ENCODE peak calls at places on chromosomes 7 and 10, in six cellular contexts. E, N, B, M, L and C are unnamed samples.

GRCh38 chr7:1060315-1061080 is 16.2 kb downstream of the GPR146 start:
- DNase-seq in E (no peak), N (no peak), B (peak; percentile 63), M (no peak), L (no peak), C (no peak)

GRCh38 chr7:29255839-29256782 is 61.5 kb downstream of the CHN2 start:
- DNase-seq in E (no peak), N (no peak), B (no peak), M (peak; percentile 65), L (no peak), C (no peak)

GRCh38 chr10:131022369-131022768 is 289.2 kb downstream of the TCERG1L start:
- DNase-seq in E (no peak), N (no peak), B (no peak), M (no peak), L (no peak), C (no peak)

GRCh38 chr10:123135415-123136141 is at the start of gene HMX3:
- DNase-seq in E (peak; percentile 36), N (no peak), B (no peak), M (no peak), L (no peak), C (no peak)

GRCh38 chr7:23449941-23450340 is 20.4 kb downstream of the IGF2BP3 start:
- DNase-seq in E (peak; percentile 73), N (no peak), B (no peak), M (no peak), L (no peak), C (no peak)

GRCh38 chr10:76089626-76090185 is 658.3 kb downstream of the LRMDA start:
- DNase-seq in E (no peak), N (no peak), B (no peak), M (no peak), L (no peak), C (no peak)

GRCh38 chr7:19117081-19117869 is at the start of gene TWIST1:
- DNase-seq in E (no peak), N (no peak), B (no peak), M (peak; percentile 59), L (no peak), C (peak; percentile 86)

GRCh38 chr10:59631882-59632281 is 77.8 kb downstream of the SLC16A9 start:
- DNase-seq in E (no peak), N (no peak), B (no peak), M (no peak), L (no peak), C (no peak)

GRCh38 chr7:95028683-95029082 is 121.3 kb downstream of the PPP1R9A start:
- DNase-seq in E (no peak), N (no peak), B (no peak), M (peak; percentile 44), L (no peak), C (no peak)

GRCh38 chr10:44963772-44964633 is 4.4 kb downstream of the RASSF4 start:
- DNase-seq in E (no peak), N (no peak), B (peak; percentile 95), M (peak; percentile 69), L (peak; percentile 70), C (no peak)

GRCh38 chr7:87316846-87317545 is 28.5 kb upstream of the CROT start:
- DNase-seq in E (no peak), N (no peak), B (no peak), M (no peak), L (no peak), C (peak; percentile 43)

GRCh38 chr10:23912884-23913401 is 296.0 kb upstream of the KIAA1217 start:
- DNase-seq in E (no peak), N (no peak), B (no peak), M (no peak), L (no peak), C (no peak)

GRCh38 chr10:61465807-61466425 is 12.7 kb upstream of the TMEM26 start:
- DNase-seq in E (no peak), N (no peak), B (no peak), M (no peak), L (no peak), C (no peak)

GRCh38 chr7:73703985-73704639 is 15.4 kb downstream of the STX1A start:
- DNase-seq in E (no peak), N (no peak), B (peak; percentile 73), M (no peak), L (no peak), C (peak; percentile 60)

GRCh38 chr10:116769791-116770190 is 27.4 kb upstream of the HSPA12A start:
- DNase-seq in E (no peak), N (no peak), B (no peak), M (no peak), L (no peak), C (peak; percentile 92)

GRCh38 chr7:112987171-112987570 is 99.5 kb downstream of the GPR85 start:
- DNase-seq in E (no peak), N (no peak), B (no peak), M (no peak), L (no peak), C (no peak)

GRCh38 chr7:87513735-87514319 is 38.3 kb upstream of the ABCB4 start:
- DNase-seq in E (no peak), N (no peak), B (no peak), M (no peak), L (no peak), C (no peak)

GRCh38 chr7:106652909-106653308 is 8.0 kb downstream of the CCDC71L start:
- DNase-seq in E (no peak), N (no peak), B (no peak), M (no peak), L (no peak), C (no peak)

GRCh38 chr7:84047085-84047484 is 147.5 kb downstream of the SEMA3A start:
- DNase-seq in E (no peak), N (no peak), B (no peak), M (no peak), L (no peak), C (no peak)

GRCh38 chr7:45359250-45359649 is 201.7 kb downstream of the RAMP3 start:
- DNase-seq in E (no peak), N (no peak), B (no peak), M (no peak), L (no peak), C (no peak)

GRCh38 chr7:8190121-8190895 is 71.7 kb downstream of the ICA1 start:
- DNase-seq in E (peak; percentile 53), N (peak; percentile 67), B (no peak), M (peak; percentile 72), L (no peak), C (peak; percentile 68)

GRCh38 chr10:8183241-8183704 is 128.8 kb downstream of the GATA3 start:
- DNase-seq in E (peak; percentile 1), N (peak; percentile 16), B (no peak), M (peak; percentile 20), L (no peak), C (no peak)

GRCh38 chr10:96370575-96371157 is 11.9 kb upstream of the OPALIN start:
- DNase-seq in E (peak; percentile 44), N (peak; percentile 22), B (no peak), M (peak; percentile 49), L (no peak), C (peak; percentile 39)

GRCh38 chr7:129401228-129401967 is 32.8 kb upstream of the STRIP2 start:
- DNase-seq in E (peak; percentile 86), N (no peak), B (no peak), M (peak; percentile 14), L (no peak), C (no peak)

GRCh38 chr7:6417408-6417807 is 30.3 kb downstream of the DAGLB start:
- DNase-seq in E (no peak), N (no peak), B (no peak), M (no peak), L (no peak), C (no peak)

GRCh38 chr7:400901-401485 is 111.0 kb downstream of the FOXL3 start:
- DNase-seq in E (no peak), N (no peak), B (peak; percentile 32), M (no peak), L (no peak), C (no peak)

GRCh38 chr7:84111842-84112241 is 82.7 kb downstream of the SEMA3A start:
- DNase-seq in E (no peak), N (no peak), B (no peak), M (no peak), L (no peak), C (no peak)

GRCh38 chr7:13420711-13421110 is 568.8 kb downstream of the ETV1 start:
- DNase-seq in E (no peak), N (no peak), B (no peak), M (no peak), L (no peak), C (no peak)

GRCh38 chr10:103660364-103661197 is 167.1 kb downstream of the NEURL1 start:
- DNase-seq in E (peak; percentile 44), N (no peak), B (peak; percentile 72), M (no peak), L (no peak), C (peak; percentile 56)
- H3K27ac ChIP-seq in E (peak overlapping the region; percentile 77), N (peak overlapping the region; percentile 45), B (peak overlapping the region; percentile 86), M (peak overlapping the region; percentile 11), L (peak overlapping the region; percentile 93), C (peak overlapping the region; percentile 88)

DNA sequence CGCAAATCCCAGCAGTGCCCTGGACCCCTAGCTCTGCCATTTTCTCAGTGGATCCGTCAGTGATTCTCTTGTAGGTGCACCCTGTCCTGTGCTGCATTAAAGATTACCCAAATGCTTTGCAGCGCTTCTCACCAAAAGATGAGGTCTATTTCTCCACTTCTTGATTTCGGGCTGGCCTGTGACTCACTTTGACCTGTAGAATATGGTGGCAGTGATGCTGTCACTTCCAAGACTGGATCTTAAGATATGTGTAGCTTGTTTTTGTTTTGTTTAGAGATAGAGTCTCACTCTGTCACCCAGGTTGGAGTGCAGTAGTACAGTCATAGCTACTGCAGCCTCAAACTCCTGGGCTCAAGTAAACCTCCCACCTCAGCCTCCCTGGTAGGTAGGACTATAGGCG is 37.0 kb upstream of the ZMIZ1 start:
- DNase-seq in E (no peak), N (no peak), B (no peak), M (no peak), L (no peak), C (no peak)
- H3K27ac ChIP-seq in E (no peak overlapping the region), N (no peak overlapping the region), B (no peak overlapping the region), M (no peak overlapping the region), L (no peak overlapping the region), C (no peak overlapping the region)

GRCh38 chr10:53315709-53316108 is 543.1 kb upstream of the MBL2 start:
- DNase-seq in E (no peak), N (no peak), B (no peak), M (no peak), L (no peak), C (peak; percentile 39)

DNA sequence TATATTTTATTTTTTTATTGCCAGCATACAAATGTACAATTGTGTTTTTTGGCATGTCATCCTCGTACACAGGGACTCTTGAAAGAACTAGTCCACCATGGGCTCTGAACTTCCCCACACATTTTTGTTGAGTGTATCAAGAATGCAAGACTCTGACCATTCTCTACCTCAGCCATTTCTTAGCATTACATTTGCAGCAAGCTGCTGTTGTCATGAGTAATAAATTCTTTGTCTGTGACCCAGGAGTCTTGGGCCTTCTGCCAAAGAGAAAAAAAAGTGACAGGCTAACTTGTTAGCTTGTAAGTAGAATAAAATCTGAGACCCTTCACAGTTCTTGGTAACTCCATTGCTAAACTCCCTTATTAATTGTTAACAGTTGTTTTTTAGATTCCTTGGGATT is 542.3 kb upstream of the MBL2 start:
- DNase-seq in E (no peak), N (no peak), B (no peak), M (no peak), L (no peak), C (peak; percentile 99)
- H3K27ac ChIP-seq in E (no peak overlapping the region), N (no peak overlapping the region), B (no peak overlapping the region), M (no peak overlapping the region), L (no peak overlapping the region), C (no peak overlapping the region)

DNA sequence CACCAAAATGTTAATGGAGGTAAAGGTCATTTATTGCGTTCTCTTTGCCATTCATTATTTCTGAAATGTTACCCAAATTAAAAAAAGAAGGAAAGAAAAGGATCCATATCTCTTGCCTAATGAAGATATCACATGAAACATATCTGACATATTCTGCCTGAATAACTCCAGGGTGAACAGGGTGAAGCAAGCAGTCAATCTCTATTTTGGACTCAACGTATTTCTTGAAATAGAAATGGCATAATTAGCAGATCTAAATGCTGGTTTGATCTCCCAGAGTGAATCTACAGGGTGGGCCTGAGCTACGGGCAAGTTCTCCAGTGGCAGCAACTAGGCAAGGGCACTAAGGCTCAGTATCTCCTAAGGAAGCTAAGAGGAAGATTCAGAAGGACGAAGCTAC is 24.0 kb downstream of the MPP7 start:
- DNase-seq in E (no peak), N (no peak), B (no peak), M (no peak), L (no peak), C (no peak)
- H3K27ac ChIP-seq in E (no peak overlapping the region), N (no peak overlapping the region), B (peak overlapping the region; percentile 82), M (no peak overlapping the region), L (peak overlapping the region; percentile 58), C (no peak overlapping the region)